ENCODE peak calls at places on chromosomes 12 and 14, in eight cellular contexts. Y, V, H, W, P, I, X and Q are unnamed samples.

GRCh38 chr12:9760699-9761406 is at the start of gene CD69:
- DNase-seq in Y (no peak), V (no peak), H (no peak), W (no peak), P (no peak), I (no peak), X (no peak), Q (no peak)

GRCh38 chr14:79514700-79515099 is 696.6 kb downstream of the DIO2 start:
- DNase-seq in Y (peak), V (no peak), H (no peak), W (no peak), P (no peak), I (peak), X (peak), Q (no peak)

GRCh38 chr12:52149182-52149641 is 42.6 kb downstream of the KRT80 start:
- DNase-seq in Y (no peak), V (no peak), H (no peak), W (no peak), P (no peak), I (no peak), X (no peak), Q (peak)

GRCh38 chr14:24909523-24910302 is 140.2 kb downstream of the STXBP6 start:
- DNase-seq in Y (no peak), V (no peak), H (no peak), W (no peak), P (no peak), I (no peak), X (no peak), Q (no peak)

GRCh38 chr14:89276424-89276975 is 140.5 kb downstream of the FOXN3 start:
- DNase-seq in Y (peak), V (no peak), H (no peak), W (no peak), P (no peak), I (peak), X (no peak), Q (no peak)

GRCh38 chr14:72790887-72791566 is 102.9 kb downstream of the DPF3 start:
- DNase-seq in Y (no peak), V (no peak), H (no peak), W (no peak), P (peak), I (no peak), X (no peak), Q (peak)

GRCh38 chr12:12807970-12808702 is 5.0 kb upstream of the DDX47 start:
- DNase-seq in Y (no peak), V (no peak), H (no peak), W (no peak), P (peak), I (peak), X (peak), Q (no peak)

GRCh38 chr14:71355324-71356201 is 448.3 kb downstream of the PCNX1 start:
- DNase-seq in Y (peak), V (peak), H (no peak), W (no peak), P (no peak), I (peak), X (no peak), Q (no peak)

GRCh38 chr12:28563926-28564325 is 373.7 kb downstream of the CCDC91 start:
- DNase-seq in Y (peak), V (no peak), H (no peak), W (no peak), P (no peak), I (peak), X (no peak), Q (no peak)

GRCh38 chr12:69291278-69291593 is 51.9 kb downstream of the CPSF6 start:
- DNase-seq in Y (no peak), V (no peak), H (no peak), W (no peak), P (no peak), I (no peak), X (no peak), Q (no peak)
- H3K4me3 ChIP-seq in Y (no peak), V (no peak), H (no peak), W (no peak), P (no peak), I (no peak), X (no peak), Q (no peak)

DNA sequence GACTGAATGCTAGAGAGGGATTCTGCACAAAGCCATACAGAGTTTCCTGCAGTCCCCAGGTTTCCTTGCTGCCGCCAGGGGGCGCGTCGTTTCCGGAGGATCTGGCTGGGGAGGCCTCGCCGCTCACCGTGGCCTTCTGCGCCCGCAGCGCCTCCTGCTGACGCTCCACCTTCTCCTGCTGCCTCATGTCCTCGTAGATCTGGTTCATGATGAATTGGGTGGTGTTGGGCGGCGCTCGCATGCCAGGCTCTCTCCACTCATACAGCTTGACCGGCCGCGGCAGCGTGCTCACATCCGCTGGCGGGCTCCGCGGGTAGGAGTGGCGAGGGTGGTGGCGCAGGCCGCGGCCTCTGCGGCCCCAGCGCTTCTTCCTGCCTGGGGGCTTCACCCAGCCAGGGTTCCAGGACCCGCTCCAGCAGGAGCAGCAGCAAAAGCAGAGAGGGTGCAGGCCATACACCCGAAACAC is 987 bp downstream of the CCER1 start:
- DNase-seq in Y (peak), V (no peak), H (peak), W (no peak), P (no peak), I (no peak), X (no peak), Q (peak)
- TF ChIP-seq CTCF in Y (peak), V (no peak), H (no peak), W (no peak), P (no peak), I (no peak), X (peak), Q (peak)

GRCh38 chr12:115261249-115261648 is 577.3 kb upstream of the TBX3 start:
- DNase-seq in Y (no peak), V (no peak), H (no peak), W (no peak), P (no peak), I (no peak), X (no peak), Q (no peak)
- H3K4me3 ChIP-seq in Y (no peak), V (no peak), H (no peak), W (no peak), P (no peak), I (no peak), X (no peak), Q (no peak)

DNA sequence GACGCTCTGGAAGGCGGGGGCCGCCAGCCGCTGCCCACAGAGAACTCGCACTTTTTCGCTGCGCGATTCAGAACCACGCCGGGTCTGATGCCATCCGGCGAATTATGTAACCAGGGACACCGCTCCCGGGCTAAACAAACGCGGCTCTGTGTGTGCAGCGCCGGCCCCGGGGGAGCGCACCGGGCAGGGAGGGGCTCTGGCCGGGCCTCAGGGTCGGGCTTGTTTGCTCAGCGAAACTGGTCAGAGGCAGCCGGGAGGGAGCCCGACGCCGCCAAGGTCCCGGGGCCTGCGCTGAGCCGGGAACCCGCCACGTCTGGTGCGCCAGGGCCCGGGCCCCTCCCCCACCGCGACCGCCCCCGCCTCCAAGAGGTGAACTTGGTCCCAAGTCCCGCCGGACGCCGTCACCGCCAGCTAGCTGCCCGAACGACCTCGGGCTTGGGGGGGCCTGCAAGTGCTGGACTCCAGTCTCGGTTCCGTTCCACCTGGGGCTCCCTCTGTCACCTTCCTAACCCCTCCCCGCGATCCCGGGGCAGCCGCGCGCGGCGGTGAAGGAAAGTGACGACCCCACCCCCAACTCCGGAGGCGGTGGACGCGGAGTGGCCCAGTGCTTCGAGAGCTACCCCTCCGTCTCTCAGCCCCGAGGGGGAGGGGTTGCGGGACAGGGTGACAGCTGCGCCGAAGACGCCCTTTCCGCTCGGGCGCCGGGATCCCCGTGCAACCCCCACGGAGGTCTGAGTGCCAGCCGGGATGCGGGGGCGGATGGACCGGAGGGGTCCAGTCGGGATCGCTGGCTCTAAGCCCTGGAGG is 848 bp downstream of the CTDSP2 start:
- DNase-seq in Y (peak), V (peak), H (peak), W (peak), P (peak), I (no peak), X (peak), Q (peak)
- TF ChIP-seq CTCF in Y (no peak), V (no peak), H (no peak), W (no peak), P (no peak), I (no peak), X (no peak), Q (no peak)

GRCh38 chr12:18651525-18651924 is 86.3 kb downstream of the PLCZ1 start:
- DNase-seq in Y (no peak), V (no peak), H (no peak), W (no peak), P (no peak), I (no peak), X (no peak), Q (no peak)
- H3K4me3 ChIP-seq in Y (no peak), V (no peak), H (no peak), W (no peak), P (no peak), I (no peak), X (no peak), Q (no peak)

DNA sequence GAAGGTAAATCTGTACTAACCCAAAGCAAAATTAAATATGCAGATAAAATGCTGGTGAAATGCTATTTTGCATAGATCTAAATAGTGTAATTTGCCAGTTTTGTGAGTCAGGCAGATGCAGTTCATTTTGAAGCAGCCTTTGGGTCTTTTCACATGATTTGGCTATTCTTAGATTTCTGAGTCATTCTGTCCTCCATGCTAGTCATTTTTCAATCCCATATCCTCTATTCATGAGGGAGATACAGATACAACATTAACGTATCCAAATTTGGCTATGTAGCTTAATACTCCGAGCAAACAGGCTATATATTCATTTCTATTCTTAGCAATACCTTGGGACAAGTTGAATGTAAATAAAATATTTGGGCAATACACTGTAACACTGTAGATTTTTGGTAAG is 270.8 kb upstream of the PDE3A start:
- DNase-seq in Y (peak), V (no peak), H (no peak), W (no peak), P (no peak), I (peak), X (no peak), Q (no peak)
- TF ChIP-seq CTCF in Y (no peak), V (no peak), H (no peak), W (no peak), P (no peak), I (no peak), X (no peak), Q (no peak)

GRCh38 chr14:32623300-32624093 is 294.4 kb downstream of the AKAP6 start:
- DNase-seq in Y (peak), V (no peak), H (no peak), W (no peak), P (no peak), I (peak), X (peak), Q (no peak)
- H3K4me3 ChIP-seq in Y (no peak), V (no peak), H (no peak), W (no peak), P (no peak), I (no peak), X (peak), Q (no peak)

GRCh38 chr14:51652168-51653095 is 722 bp downstream of the FRMD6 start:
- DNase-seq in Y (no peak), V (peak), H (peak), W (peak), P (peak), I (no peak), X (peak), Q (peak)
- TF ChIP-seq CTCF in Y (no peak), V (no peak), H (no peak), W (no peak), P (no peak), I (no peak), X (peak), Q (peak)

DNA sequence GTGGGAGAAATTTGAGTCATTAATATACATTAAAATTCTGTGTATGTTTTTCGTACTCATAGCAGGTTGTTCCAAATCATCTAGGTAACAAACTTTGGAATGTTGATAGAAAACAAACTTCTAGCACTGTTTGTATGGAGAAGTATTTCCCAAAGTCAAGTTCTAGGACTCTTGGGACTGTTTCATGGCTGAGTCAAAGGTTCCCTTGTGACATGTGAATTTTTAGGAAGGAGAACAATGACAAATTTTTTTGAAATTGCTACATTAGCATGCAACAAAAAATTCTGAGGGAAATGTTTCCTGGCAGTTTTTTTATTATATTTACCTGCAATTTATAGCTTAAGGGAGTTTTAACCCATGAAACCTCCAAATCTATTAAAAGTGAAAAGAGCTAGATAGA is 73.8 kb downstream of the RASSF8 start:
- DNase-seq in Y (no peak), V (no peak), H (no peak), W (no peak), P (no peak), I (no peak), X (peak), Q (no peak)
- H3K4me3 ChIP-seq in Y (no peak), V (no peak), H (no peak), W (no peak), P (no peak), I (no peak), X (no peak), Q (no peak)